ENCODE peak calls at places on chromosomes 12 and 14, in four cellular contexts. D is colonic mucosa, L is GM23248, B is GM23338. U is an unnamed sample.

GRCh38 chr12:68368332-68368731 is 36.2 kb upstream of the MDM1 start:
- DNase-seq in D (no peak), L (peak; percentile 56), B (no peak), U (no peak)

GRCh38 chr14:92513966-92514843 is 624 bp downstream of the RIN3 start:
- DNase-seq in D (peak; percentile 67), L (peak; percentile 60), B (peak; percentile 58), U (peak; percentile 83)

GRCh38 chr12:98645572-98646067 is 530 bp downstream of the APAF1 start:
- DNase-seq in D (peak; percentile 50), L (peak; percentile 48), B (peak; percentile 41), U (no peak)

GRCh38 chr14:53814371-53814770 is 142.3 kb downstream of the BMP4 start:
- DNase-seq in D (no peak), L (no peak), B (no peak), U (no peak)

GRCh38 chr14:72559227-72559626 is 334.7 kb downstream of the DPF3 start:
- DNase-seq in D (no peak), L (no peak), B (no peak), U (no peak)

GRCh38 chr14:104110491-104111209 is 25.1 kb downstream of the ASPG start:
- DNase-seq in D (peak; percentile 16), L (no peak), B (no peak), U (peak; percentile 77)

GRCh38 chr12:67447180-67447579 is 178.0 kb downstream of the CAND1 start:
- DNase-seq in D (no peak), L (no peak), B (no peak), U (no peak)

GRCh38 chr12:98743362-98743953 is 98.4 kb downstream of the APAF1 start:
- DNase-seq in D (no peak), L (peak; percentile 26), B (peak; percentile 73), U (no peak)

GRCh38 chr12:64781374-64782029 is 22.3 kb upstream of the GNS start:
- DNase-seq in D (peak; percentile 52), L (no peak), B (peak; percentile 53), U (no peak)

GRCh38 chr12:54660320-54660962 is 12.3 kb upstream of the DCD start:
- DNase-seq in D (no peak), L (no peak), B (no peak), U (no peak)

GRCh38 chr12:5746496-5746895 is 198.6 kb downstream of the ANO2 start:
- DNase-seq in D (no peak), L (no peak), B (no peak), U (no peak)

GRCh38 chr14:79855789-79856188 is 355.5 kb downstream of the DIO2 start:
- DNase-seq in D (no peak), L (no peak), B (no peak), U (no peak)

GRCh38 chr12:99093166-99093565 is 448.1 kb downstream of the APAF1 start:
- DNase-seq in D (no peak), L (no peak), B (peak; percentile 18), U (no peak)

GRCh38 chr12:1505576-1505975 is 88.8 kb downstream of the FBXL14 start:
- DNase-seq in D (no peak), L (no peak), B (no peak), U (no peak)

GRCh38 chr14:39395555-39396254 is 36.5 kb downstream of the FBXO33 start:
- DNase-seq in D (no peak), L (peak; percentile 34), B (no peak), U (no peak)

GRCh38 chr12:6644257-6644596 is 3.0 kb downstream of the ACRBP start:
- DNase-seq in D (no peak), L (no peak), B (no peak), U (no peak)

GRCh38 chr12:55705802-55706402 is 1.8 kb downstream of the ITGA7 start:
- DNase-seq in D (peak; percentile 32), L (no peak), B (peak; percentile 87), U (peak; percentile 44)

GRCh38 chr12:949337-950099 is at the start of gene RAD52:
- DNase-seq in D (peak; percentile 98), L (peak; percentile 99), B (peak; percentile 99), U (peak; percentile 99)

GRCh38 chr14:71693373-71693772 is 238.9 kb upstream of the RGS6 start:
- DNase-seq in D (no peak), L (peak; percentile 92), B (no peak), U (no peak)

GRCh38 chr12:52761802-52762201 is 15.3 kb downstream of the KRT76 start:
- DNase-seq in D (no peak), L (no peak), B (no peak), U (no peak)

GRCh38 chr12:124159655-124160054 is 135.2 kb upstream of the RFLNA start:
- DNase-seq in D (peak; percentile 62), L (no peak), B (no peak), U (no peak)
- H3K27ac ChIP-seq in D (peak overlapping the region; percentile 34), L (no peak overlapping the region), B (no peak overlapping the region), U (no peak overlapping the region)

DNA sequence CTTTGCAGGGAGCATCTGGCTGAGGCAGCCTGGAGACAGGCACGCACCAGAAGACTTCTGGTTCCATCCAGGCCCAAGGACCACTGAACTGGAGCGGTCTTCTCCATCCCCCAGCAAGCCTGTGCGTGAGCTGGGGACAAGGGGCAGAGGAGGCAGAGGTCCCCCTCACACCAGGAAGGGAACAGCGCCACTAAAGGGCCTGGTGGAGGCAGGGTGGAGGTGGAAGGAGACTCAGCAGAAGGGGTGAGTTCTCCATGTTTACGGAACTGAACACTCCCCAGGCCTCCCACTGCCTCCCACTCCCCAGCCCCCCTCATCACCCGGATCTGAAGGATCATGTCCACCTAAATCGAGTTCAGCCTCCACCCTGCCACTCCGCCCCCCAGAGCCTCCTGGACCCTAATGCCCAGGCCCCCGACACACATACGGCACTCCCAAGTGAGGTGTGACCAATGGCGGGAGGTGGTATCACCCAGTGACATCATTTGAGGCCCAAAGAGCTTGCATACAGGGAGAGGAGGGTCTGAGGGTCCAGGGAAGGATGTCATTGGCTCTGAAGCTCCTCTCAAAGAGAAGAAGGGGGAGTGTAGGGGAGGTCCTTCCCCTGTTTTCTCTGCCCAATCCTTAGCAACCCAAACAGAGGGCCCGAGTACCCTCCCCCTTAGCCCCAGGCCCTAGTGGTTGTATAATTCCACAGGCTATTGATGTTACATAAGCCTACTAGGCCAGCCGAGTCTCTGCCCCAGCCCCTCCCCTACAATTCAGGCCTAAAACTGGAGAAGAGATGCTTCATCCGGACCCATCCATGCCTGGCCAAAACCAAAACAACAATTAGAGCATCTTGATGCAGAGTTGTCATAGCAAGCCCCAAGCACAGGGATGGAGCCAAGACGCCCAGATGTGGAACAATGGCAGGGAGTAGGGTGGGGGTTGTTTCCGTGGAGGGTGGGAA is 1.0 kb downstream of the FAIM2 start:
- DNase-seq in D (no peak), L (no peak), B (peak; percentile 59), U (peak; percentile 45)
- H3K4me1 ChIP-seq in D (no peaks in the 10 kb centered on the region), L (no peaks in the 10 kb centered on the region), B (no peaks in the 10 kb centered on the region), U (no peaks in the 10 kb centered on the region)

DNA sequence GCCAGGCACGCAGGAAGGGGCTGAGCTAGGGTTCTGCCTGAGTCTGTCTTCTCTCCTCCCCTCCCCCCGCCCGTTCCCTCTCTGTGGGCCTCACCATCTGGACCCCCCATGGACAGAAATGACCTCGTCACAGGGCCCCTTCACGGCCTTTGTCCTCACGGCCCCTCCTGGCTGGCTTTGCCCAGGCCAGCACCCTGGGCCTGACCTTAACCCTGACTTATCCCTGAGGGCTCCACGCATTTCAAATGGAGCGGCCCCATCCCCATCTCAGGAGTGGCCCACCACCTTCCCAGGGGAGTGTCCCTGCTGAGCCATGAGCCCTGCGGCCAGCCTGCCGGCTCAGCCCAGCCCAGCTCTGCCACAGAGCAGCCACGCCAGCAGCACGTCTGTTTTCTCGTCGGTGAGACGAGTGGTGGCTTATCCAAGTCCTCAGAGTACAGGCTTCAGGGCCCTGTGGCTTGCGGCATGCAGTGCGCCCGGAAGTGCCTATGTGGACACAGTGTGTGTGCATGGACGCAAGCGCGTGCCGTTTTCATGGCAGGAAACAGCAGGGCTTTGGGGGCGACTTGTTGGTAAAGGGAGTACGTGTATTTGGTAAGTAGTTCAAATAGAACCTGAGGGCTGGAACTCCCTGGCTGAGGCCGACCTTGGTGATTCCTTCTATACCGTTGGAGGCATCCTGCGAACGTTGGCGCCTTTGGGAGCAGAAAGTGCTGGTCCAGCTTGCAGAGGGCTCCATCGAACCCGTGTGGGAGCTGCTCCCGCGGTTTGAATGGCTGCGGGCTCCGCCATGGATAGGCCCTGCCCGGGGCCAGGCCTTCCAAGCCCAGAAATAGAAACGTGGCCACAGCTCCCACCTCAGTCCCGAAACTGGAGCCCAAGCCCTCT is 52.2 kb downstream of the LRCOL1 start:
- DNase-seq in D (no peak), L (no peak), B (no peak), U (no peak)
- H3K4me3 ChIP-seq in D (no peak overlapping the region), L (no peak overlapping the region), B (no peak overlapping the region), U (no peak overlapping the region)

GRCh38 chr12:87127272-87127671 is 871.1 kb upstream of the MGAT4C start:
- DNase-seq in D (no peak), L (peak; percentile 80), B (no peak), U (no peak)
- H3K27ac ChIP-seq in D (no peak overlapping the region), L (no peak overlapping the region), B (no peak overlapping the region), U (no peak overlapping the region)

DNA sequence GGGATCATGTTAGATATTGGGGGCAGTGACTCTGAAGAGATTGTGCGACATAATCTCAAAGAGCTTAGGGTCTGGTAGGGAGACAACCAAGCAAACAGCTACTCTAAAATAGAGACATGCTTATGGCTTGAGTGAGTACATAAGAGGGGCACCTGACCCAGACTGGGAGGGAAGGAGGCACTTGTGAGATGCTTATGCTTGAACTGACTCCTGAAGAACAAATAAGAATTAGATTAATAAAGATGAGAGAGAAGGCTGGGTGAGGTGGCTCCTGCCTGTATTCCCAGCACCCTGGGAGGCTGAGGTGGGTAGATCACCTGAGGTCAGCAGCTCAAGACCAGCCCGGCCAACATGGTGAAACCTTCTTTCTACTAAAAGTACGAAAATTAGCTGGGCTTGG is 19.1 kb downstream of the TMTC2 start:
- DNase-seq in D (no peak), L (no peak), B (no peak), U (no peak)
- H3K4me1 ChIP-seq in D (no peaks in the 10 kb centered on the region), L (peaks cover 3% of the 10 kb centered on the region), B (peaks cover 19% of the 10 kb centered on the region), U (no peaks in the 10 kb centered on the region)

GRCh38 chr12:113271466-113271852 is 50.2 kb downstream of the TPCN1 start:
- DNase-seq in D (no peak), L (no peak), B (no peak), U (no peak)
- H3K4me3 ChIP-seq in D (no peak overlapping the region), L (peak overlapping the region; percentile 56), B (no peak overlapping the region), U (no peak overlapping the region)

DNA sequence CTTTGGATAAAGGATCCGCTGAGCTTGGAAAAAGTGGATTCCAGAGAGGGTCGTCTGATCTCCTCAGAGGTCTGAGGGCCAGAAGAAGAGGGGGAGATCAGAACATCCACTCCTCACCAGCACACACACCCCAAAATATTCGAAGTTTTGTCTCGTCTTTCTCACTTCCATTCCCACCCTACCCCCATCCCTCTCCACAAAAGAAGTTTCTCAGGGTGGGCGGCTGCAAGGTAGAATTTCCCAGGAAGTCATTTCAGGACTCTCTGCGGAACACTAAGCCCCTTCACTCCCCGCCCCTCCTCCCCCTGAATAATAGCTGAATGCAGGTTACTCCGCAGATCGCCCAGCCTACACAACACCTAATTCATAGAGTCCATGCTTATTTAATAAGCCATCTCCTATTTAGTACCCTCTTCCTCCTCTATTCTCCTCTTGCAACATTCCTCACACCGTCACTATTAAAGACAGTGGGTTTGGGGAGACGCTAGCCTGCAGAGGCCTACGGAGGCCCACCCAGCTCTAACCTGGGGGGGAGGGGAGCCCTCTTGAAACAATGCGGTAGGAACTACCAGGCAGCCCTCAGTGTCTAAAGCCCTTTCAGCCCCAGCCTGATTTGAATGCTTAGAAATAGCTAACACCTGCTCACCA is 650 bp upstream of the SALL2 start:
- DNase-seq in D (no peak), L (no peak), B (peak; percentile 97), U (no peak)
- H3K27ac ChIP-seq in D (no peak overlapping the region), L (no peak overlapping the region), B (peak overlapping the region; percentile 99), U (no peak overlapping the region)

DNA sequence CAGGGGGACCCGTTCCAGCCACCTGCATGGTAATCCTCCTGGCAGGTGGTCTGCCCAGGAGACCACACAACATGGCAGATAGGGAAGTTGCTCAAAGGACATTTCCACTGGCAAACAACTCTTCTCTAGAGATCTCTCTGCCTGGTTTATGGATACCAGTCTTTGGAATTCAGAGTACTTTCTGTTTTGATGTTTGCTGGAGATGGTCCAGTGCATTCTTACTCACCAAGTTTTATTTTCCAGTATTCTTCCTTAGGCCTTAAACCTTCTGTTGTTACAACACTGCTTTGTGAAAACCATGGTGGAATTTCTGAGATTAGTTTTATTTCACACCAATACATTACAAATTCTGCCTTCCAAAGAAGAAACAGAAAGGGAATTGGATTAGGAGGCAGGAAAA is 428.3 kb downstream of the FUT8 start:
- DNase-seq in D (no peak), L (peak; percentile 78), B (no peak), U (no peak)
- H3K4me1 ChIP-seq in D (no peaks in the 10 kb centered on the region), L (no peaks in the 10 kb centered on the region), B (no peaks in the 10 kb centered on the region), U (no peaks in the 10 kb centered on the region)

U was measured in aorta.